ENCODE peak calls at places on chromosomes 11 and 22, in six cellular contexts. Q is upper lobe of right lung, S is mucosa of descending colon, M is choroid plexus epithelial cell, W is thoracic aorta, K is uterus. F is an unnamed sample.
A peak's percentile ranks its signal among the peaks of the same experiment; 100 is the strongest.

GRCh38 chr11:124899376-124900145 is 1.9 kb upstream of the ROBO4 start:
- DNase-seq in W (no peak), M (no peak), Q (no peak), K (no peak), S (no peak), F (no peak)

GRCh38 chr11:57460017-57460755 is at the start of gene RTN4RL2:
- DNase-seq in S (peak; percentile 61), M (peak; percentile 37), Q (peak; percentile 75), K (peak; percentile 35), W (no peak), F (no peak)

GRCh38 chr22:47126344-47126811 is 363.9 kb downstream of the TBC1D22A start:
- DNase-seq in S (peak; percentile 10), M (no peak), W (no peak), Q (peak; percentile 41), K (no peak), F (no peak)

GRCh38 chr22:47450876-47451475 is 688.5 kb downstream of the TBC1D22A start:
- DNase-seq in S (no peak), M (no peak), Q (no peak), W (no peak), K (no peak), F (no peak)

GRCh38 chr22:27329966-27330645 is 471.4 kb downstream of the MN1 start:
- DNase-seq in M (no peak), K (no peak), W (no peak), Q (no peak), S (no peak), F (no peak)

GRCh38 chr11:64419818-64420485 is 61.0 kb downstream of the RPS6KA4 start:
- DNase-seq in K (no peak), W (no peak), Q (no peak), M (peak; percentile 75), S (no peak), F (no peak)

GRCh38 chr22:32476286-32476685 is 1.7 kb downstream of the FBXO7 start:
- DNase-seq in S (no peak), M (no peak), Q (no peak), K (no peak), W (no peak), F (no peak)

GRCh38 chr11:67405688-67406339 is 1.9 kb downstream of the TBC1D10C start:
- DNase-seq in K (no peak), Q (no peak), M (no peak), S (peak; percentile 31), W (no peak), F (no peak)

GRCh38 chr11:119482561-119483001 is 59.6 kb upstream of the THY1 start:
- DNase-seq in Q (no peak), S (no peak), K (no peak), W (no peak), M (no peak), F (no peak)

GRCh38 chr22:25645266-25645665 is 80.8 kb downstream of the GRK3 start:
- DNase-seq in W (no peak), M (peak; percentile 20), Q (no peak), K (peak; percentile 20), S (no peak), F (no peak)

GRCh38 chr11:45079567-45079942 is 66.9 kb upstream of the PRDM11 start:
- DNase-seq in K (no peak), Q (no peak), W (no peak), S (no peak), M (no peak), F (no peak)

GRCh38 chr11:102709211-102709980 is 3.8 kb upstream of the MMP27 start:
- DNase-seq in Q (no peak), S (no peak), W (no peak), M (peak; percentile 15), K (no peak), F (no peak)

GRCh38 chr11:134036484-134037092 is 32.3 kb upstream of the JAM3 start:
- DNase-seq in W (no peak), M (peak; percentile 9), Q (no peak), S (no peak), K (no peak), F (no peak)

GRCh38 chr11:67404515-67405195 is 772 bp downstream of the TBC1D10C start:
- DNase-seq in W (no peak), M (no peak), S (peak; percentile 37), Q (peak; percentile 83), K (no peak), F (no peak)

GRCh38 chr11:121437018-121437685 is 15.0 kb upstream of the SORL1 start:
- DNase-seq in Q (no peak), S (no peak), M (peak; percentile 67), K (no peak), W (no peak), F (no peak)

GRCh38 chr11:64801591-64802369 is 1.2 kb downstream of the MAP4K2 start:
- DNase-seq in K (no peak), S (peak; percentile 51), W (no peak), Q (no peak), M (no peak), F (no peak)

GRCh38 chr11:73566422-73566821 is 31.5 kb downstream of the FAM168A start:
- DNase-seq in W (no peak), M (no peak), Q (no peak), S (no peak), K (no peak), F (no peak)

GRCh38 chr11:4539603-4540219 is 5.3 kb upstream of the OR52M1 start:
- DNase-seq in Q (peak; percentile 70), S (peak; percentile 50), K (no peak), W (peak; percentile 6), M (peak; percentile 53), F (no peak)

GRCh38 chr22:48407256-48407955 is 1420.3 kb downstream of the BRD1 start:
- DNase-seq in M (no peak), Q (no peak), K (no peak), S (no peak), W (no peak), F (no peak)

GRCh38 chr11:124942446-124943202 is 6.8 kb upstream of the HEPACAM start:
- DNase-seq in M (no peak), Q (no peak), S (no peak), W (no peak), K (no peak), F (no peak)

GRCh38 chr11:134656861-134657540 is 245.0 kb upstream of the B3GAT1 start:
- DNase-seq in W (no peak), M (no peak), K (no peak), Q (peak; percentile 60), S (no peak), F (no peak)

GRCh38 chr11:121337078-121337477 is 44.5 kb downstream of the SC5D start:
- DNase-seq in S (no peak), W (no peak), K (no peak), Q (no peak), M (no peak), F (no peak)

GRCh38 chr11:13378316-13378715 is 84.7 kb downstream of the BTBD10 start:
- DNase-seq in Q (no peak), M (no peak), W (no peak), S (no peak), K (no peak), F (no peak)

GRCh38 chr11:108669711-108670110 is 4.8 kb downstream of the DDX10 start:
- DNase-seq in W (no peak), S (no peak), Q (no peak), M (no peak), K (no peak), F (no peak)

GRCh38 chr11:65718964-65719492 is 1.6 kb downstream of the RNASEH2C start:
- DNase-seq in M (peak; percentile 24), K (no peak), W (no peak), Q (no peak), S (no peak), F (no peak)

GRCh38 chr11:107043242-107043991 is 25.1 kb upstream of the GUCY1A2 start:
- DNase-seq in K (no peak), Q (no peak), M (peak; percentile 98), W (no peak), S (no peak), F (peak; percentile 93)

DNA sequence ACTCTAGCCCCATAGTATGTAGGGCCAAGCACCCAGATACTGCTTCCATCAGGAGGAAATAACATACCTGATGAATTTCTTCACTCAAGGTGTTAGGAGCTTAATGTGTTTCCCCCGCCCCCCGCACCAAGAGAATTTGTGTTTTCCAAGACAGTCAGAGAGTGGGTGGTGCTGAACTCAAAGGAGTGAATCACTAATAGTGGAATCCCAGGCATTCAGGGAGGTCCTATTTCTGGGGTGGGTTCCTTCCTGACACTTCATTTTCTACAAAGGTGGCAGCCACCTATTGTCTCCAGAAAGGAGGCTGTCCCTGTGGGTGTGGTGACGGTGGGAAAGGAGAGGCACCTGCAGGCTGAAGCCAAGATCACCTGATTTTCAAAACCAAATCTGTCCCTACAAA is 50.8 kb upstream of the ELF5 start:
- DNase-seq in W (no peak), K (no peak), S (no peak), Q (no peak), M (peak; percentile 34), F (no peak)
- H3K4me3 ChIP-seq in W (no peak overlapping the region), K (no peak overlapping the region), S (no peak overlapping the region), Q (no peak overlapping the region), M (no peak overlapping the region), F (no peak overlapping the region)

DNA sequence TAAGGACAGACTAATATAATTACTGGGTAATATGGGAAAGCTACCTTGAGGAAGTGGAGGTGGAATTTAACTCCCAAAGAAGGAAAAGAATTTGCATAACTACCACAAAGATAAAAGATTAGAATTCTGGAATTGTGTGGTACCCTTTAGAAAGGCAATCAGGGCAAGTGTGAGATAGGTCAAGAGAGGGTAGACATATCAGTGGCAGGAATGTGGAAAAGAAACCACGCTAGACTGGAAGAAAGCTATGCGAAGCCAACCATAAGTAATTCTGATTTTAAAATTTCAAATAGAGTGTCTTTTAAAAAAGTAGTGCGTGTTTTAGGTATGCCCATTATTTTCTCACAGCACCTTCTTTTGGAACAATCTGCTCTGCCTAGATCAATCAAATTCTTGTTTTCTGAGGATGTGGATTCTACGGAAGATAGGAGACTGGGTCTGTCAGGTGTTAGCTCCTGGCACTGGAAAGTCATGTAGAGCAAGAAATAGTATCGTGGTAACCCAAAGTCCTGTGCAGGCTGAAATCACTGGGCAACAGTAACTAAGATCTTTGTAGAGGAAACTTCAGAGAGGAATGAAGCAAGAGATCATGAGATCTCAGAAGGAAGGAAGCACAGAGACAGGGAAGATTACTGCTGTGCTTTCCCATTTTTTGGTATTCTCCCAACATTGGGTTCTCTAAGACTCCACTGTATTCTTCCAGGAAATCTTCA is 111.3 kb upstream of the MTMR2 start:
- DNase-seq in M (peak; percentile 67), S (no peak), K (no peak), W (no peak), Q (no peak), F (no peak)
- TF ChIP-seq CTCF in M (no peak), S (no peak), K (no peak), W (no peak), Q (no peak), F (no peak)

GRCh38 chr22:42645341-42645937 is 3.8 kb downstream of the CYB5R3 start:
- DNase-seq in M (no peak), K (no peak), S (peak; percentile 45), W (no peak), Q (peak; percentile 74), F (no peak)
- H3K4me3 ChIP-seq in M (no peak overlapping the region), K (no peak overlapping the region), S (no peak overlapping the region), W (peak overlapping the region; percentile 100), Q (peak overlapping the region; percentile 42), F (peak overlapping the region; percentile 2)

DNA sequence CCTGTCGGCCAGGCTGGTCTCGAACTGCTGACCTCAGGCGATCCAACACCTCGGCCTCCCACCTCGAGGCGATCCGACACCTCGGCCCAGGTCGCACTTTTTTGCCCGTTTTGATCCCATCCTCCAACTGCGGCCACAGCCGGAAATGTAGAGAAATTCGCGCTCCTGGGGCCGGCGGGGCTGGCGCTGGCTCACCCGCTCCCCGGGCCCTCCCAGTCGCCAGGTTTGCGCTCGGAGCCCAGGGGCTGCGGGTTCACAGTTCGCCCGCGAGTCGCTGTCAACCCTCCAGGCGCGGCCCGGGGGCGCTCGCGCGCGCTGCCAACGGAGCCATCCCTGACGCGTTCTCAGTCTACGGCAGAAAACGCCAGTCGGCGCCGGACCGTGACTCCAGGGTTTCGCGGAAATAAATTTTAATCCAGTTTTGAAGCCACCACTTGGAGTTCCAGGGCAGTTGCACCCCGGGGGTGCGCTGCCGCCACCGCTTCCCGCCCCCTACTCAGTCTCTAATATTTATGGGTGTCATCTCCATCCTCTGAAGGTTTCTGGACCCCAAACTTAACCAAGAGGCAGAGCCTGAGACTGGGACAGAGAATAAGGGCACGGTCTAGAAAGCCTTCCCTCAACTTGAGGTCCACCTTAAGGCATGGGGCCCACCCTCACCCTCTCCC is 1.5 kb upstream of the KLHDC7B start:
- DNase-seq in Q (peak; percentile 93), W (no peak), K (no peak), M (peak; percentile 65), S (peak; percentile 94), F (no peak)
- TF ChIP-seq CTCF in Q (peak; percentile 73), W (no peak), K (peak; percentile 57), M (peak; percentile 61), S (peak; percentile 54), F (peak; percentile 77)